ENCODE peak calls at places on chromosomes 6 and 20, in six cellular contexts. X, T, E, L, A and R are unnamed samples.

GRCh38 chr6:75396005-75396800 is 97.4 kb downstream of the FILIP1 start:
- DNase-seq in X (no peak), L (peak; percentile 91), E (no peak), A (no peak), T (no peak), R (no peak)

GRCh38 chr6:31336872-31337496 is 20.0 kb downstream of the HLA-B start:
- DNase-seq in L (no peak), T (no peak), X (no peak), E (no peak), A (no peak), R (no peak)

GRCh38 chr6:140051521-140052455 is 677.3 kb upstream of the CITED2 start:
- DNase-seq in T (no peak), A (peak; percentile 98), X (peak; percentile 98), L (peak; percentile 94), E (no peak), R (no peak)

GRCh38 chr6:127539292-127539691 is 20.2 kb upstream of the MTCL3 start:
- DNase-seq in E (no peak), L (peak; percentile 34), A (peak; percentile 47), X (peak; percentile 16), T (no peak), R (no peak)

GRCh38 chr6:127566671-127567070 is 10.3 kb upstream of the C6orf58 start:
- DNase-seq in E (no peak), A (no peak), T (no peak), X (no peak), L (no peak), R (no peak)

GRCh38 chr6:38708483-38708882 is 5.5 kb upstream of the GLO1 start:
- DNase-seq in E (no peak), T (no peak), X (peak; percentile 26), L (peak; percentile 18), A (no peak), R (no peak)

GRCh38 chr6:86107985-86108384 is 465.3 kb upstream of the SYNCRIP start:
- DNase-seq in X (no peak), E (no peak), A (no peak), L (no peak), T (no peak), R (no peak)

GRCh38 chr20:61803903-61804804 is 261.5 kb downstream of the TAF4 start:
- DNase-seq in X (no peak), L (no peak), E (no peak), T (no peak), A (peak; percentile 7), R (no peak)

GRCh38 chr6:57048577-57048976 is 2.1 kb downstream of the KIAA1586 start:
- DNase-seq in A (peak; percentile 25), E (no peak), T (no peak), L (no peak), X (peak; percentile 12), R (no peak)

GRCh38 chr20:47711046-47711752 is 74.1 kb downstream of the SULF2 start:
- DNase-seq in E (no peak), A (no peak), X (no peak), T (no peak), L (no peak), R (no peak)

GRCh38 chr6:163308629-163309276 is 105.8 kb upstream of the QKI start:
- DNase-seq in E (no peak), T (no peak), A (no peak), L (no peak), X (no peak), R (no peak)

GRCh38 chr20:47204008-47204745 is 152.3 kb downstream of the ZMYND8 start:
- DNase-seq in T (no peak), X (peak; percentile 85), L (peak; percentile 97), E (no peak), A (peak; percentile 87), R (no peak)

GRCh38 chr6:44117397-44118128 is 9.7 kb downstream of the MRPL14 start:
- DNase-seq in L (peak; percentile 90), T (no peak), A (no peak), X (no peak), E (no peak), R (no peak)

GRCh38 chr20:43821795-43822194 is 92.9 kb upstream of the TOX2 start:
- DNase-seq in E (no peak), X (no peak), T (no peak), L (no peak), A (no peak), R (no peak)

GRCh38 chr6:163354085-163354484 is 60.4 kb upstream of the QKI start:
- DNase-seq in A (peak; percentile 21), E (no peak), L (peak; percentile 87), T (no peak), X (peak; percentile 55), R (no peak)

GRCh38 chr6:85464260-85464644 is 14.4 kb downstream of the NT5E start:
- DNase-seq in E (no peak), A (peak; percentile 98), X (peak; percentile 99), L (peak; percentile 40), T (no peak), R (no peak)

GRCh38 chr6:1504465-1504864 is 105.2 kb upstream of the FOXC1 start:
- DNase-seq in L (no peak), X (no peak), A (no peak), T (no peak), E (no peak), R (no peak)

GRCh38 chr6:22113046-22113766 is 183.6 kb downstream of the PRL start:
- DNase-seq in L (peak; percentile 54), E (no peak), T (no peak), X (peak; percentile 95), A (peak; percentile 100), R (no peak)

GRCh38 chr20:31857861-31858835 is 12.2 kb downstream of the DUSP15 start:
- DNase-seq in L (no peak), A (no peak), X (no peak), T (no peak), E (no peak), R (no peak)

GRCh38 chr6:131001113-131001776 is 61.8 kb downstream of the EPB41L2 start:
- DNase-seq in A (no peak), T (no peak), L (no peak), E (no peak), X (peak; percentile 23), R (no peak)

GRCh38 chr6:101458341-101458740 is 64.8 kb downstream of the GRIK2 start:
- DNase-seq in T (no peak), X (no peak), E (no peak), A (peak; percentile 40), L (no peak), R (no peak)

GRCh38 chr20:1144401-1145172 is 26.2 kb downstream of the PSMF1 start:
- DNase-seq in X (no peak), L (no peak), E (no peak), T (no peak), A (no peak), R (no peak)

GRCh38 chr20:47696856-47697255 is 88.4 kb downstream of the SULF2 start:
- DNase-seq in L (no peak), X (no peak), A (no peak), T (no peak), E (no peak), R (no peak)

GRCh38 chr6:43076093-43076927 is at the start of gene PTK7:
- DNase-seq in X (peak; percentile 65), A (peak; percentile 54), L (peak; percentile 39), E (no peak), T (peak; percentile 83), R (peak; percentile 87)

DNA sequence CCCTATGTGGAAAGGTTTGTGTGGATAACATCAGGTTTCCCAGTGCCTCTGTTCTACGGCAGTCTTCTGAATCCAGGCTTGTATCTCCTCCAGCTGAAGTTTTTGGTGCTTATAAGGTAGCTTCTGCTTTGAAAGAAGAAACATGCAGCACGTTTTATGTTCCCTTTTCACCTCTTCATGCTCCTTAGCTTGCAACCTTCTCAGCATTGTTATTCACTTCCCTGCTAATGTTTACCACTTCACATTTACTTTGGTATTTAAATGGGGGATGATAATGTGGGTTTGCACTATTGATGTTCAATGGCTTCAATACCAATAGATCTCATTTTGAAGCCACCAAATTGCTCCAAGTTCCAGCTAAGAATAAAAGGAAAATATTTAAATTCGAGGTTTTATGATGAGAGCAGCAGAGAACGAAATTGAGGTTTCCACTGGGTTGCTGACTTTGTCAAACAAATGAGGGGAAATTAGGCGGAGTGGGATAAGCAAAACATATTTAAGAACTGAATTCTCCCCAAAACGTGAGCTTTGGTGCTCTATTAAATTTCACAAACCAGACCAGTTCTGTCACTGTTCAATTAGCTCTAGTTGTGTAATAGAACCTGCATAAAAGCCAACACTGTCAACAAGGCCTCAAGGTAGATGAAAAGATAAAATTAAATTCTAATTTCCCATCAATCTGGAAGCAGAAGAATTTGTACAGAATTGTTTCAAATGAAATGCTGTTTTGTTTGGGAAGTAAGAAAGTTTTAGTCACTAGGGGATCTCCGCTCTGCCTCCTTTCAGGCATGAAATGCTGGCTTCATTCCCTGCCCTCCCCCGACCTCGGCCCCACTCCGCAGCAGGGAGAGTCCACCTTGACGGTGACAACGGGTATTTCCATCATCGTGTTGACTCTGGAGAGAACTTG is 1.4 kb downstream of the IL22RA2 start:
- DNase-seq in E (no peak), T (no peak), L (peak; percentile 95), X (no peak), A (no peak), R (peak; percentile 27)
- H4K91ac ChIP-seq in E (no peak overlapping the region), T (no peak overlapping the region), L (no peak overlapping the region), X (no peak overlapping the region), A (no peak overlapping the region), R (no peak overlapping the region)

GRCh38 chr20:4134861-4135379 is 119.6 kb upstream of the RNF24 start:
- DNase-seq in E (no peak), T (no peak), A (no peak), L (no peak), X (no peak), R (no peak)
- H3K27ac ChIP-seq in E (no peak overlapping the region), T (no peak overlapping the region), A (peak overlapping the region; percentile 78), L (peak overlapping the region; percentile 65), X (peak overlapping the region; percentile 92), R (no peak overlapping the region)

GRCh38 chr6:6736753-6737654 is 148.5 kb downstream of the LY86 start:
- DNase-seq in T (no peak), L (peak; percentile 61), E (no peak), A (no peak), X (no peak), R (peak; percentile 88)

GRCh38 chr6:6738108-6738507 is 149.6 kb downstream of the LY86 start:
- DNase-seq in E (no peak), L (no peak), T (no peak), A (no peak), X (no peak), R (no peak)

GRCh38 chr6:6730831-6731230 is 142.3 kb downstream of the LY86 start:
- DNase-seq in A (peak; percentile 94), L (peak; percentile 4), T (no peak), X (peak; percentile 62), E (no peak), R (no peak)

GRCh38 chr6:6737666-6738065 is 149.1 kb downstream of the LY86 start:
- DNase-seq in L (no peak), E (no peak), A (no peak), X (no peak), T (no peak), R (no peak)

GRCh38 chr6:6734463-6735455 is 146.2 kb downstream of the LY86 start:
- DNase-seq in A (no peak), T (no peak), E (no peak), X (no peak), L (peak; percentile 21), R (no peak)
- H4K91ac ChIP-seq in A (no peak overlapping the region), T (no peak overlapping the region), E (no peak overlapping the region), X (no peak overlapping the region), L (peak overlapping the region; percentile 36), R (no peak overlapping the region)

DNA sequence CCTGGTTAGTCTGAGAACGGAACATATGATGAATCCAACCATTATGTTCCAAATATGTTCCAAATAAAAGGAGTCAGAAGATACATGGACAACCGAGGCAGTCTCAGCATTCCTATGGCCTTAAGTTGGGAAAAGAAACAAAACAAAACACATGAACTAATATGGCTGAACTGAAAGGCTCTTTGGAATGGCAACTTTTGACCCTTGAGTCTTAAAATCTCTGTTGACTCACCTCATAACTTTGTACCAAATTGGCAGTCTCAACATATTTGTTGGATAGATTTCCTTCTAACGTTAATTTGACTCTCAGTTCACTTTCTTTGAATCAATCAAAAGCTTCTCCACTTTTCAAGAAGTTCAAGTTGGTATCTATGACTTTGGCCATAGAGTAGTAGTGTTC is 208.6 kb downstream of the BMP2 start:
- DNase-seq in L (no peak), X (no peak), A (no peak), T (no peak), E (no peak), R (no peak)
- H3K27ac ChIP-seq in L (no peak overlapping the region), X (no peak overlapping the region), A (no peak overlapping the region), T (no peak overlapping the region), E (no peak overlapping the region), R (no peak overlapping the region)